ENCODE peak calls at places on chromosomes 11 and 22, in nine cellular contexts. X, Q, V, B, H, O, I, C and P are unnamed samples. For H3K4me1, the result is how much of the 10 kb centered on the place peaks cover.

GRCh38 chr11:35144103-35144741 is 5.3 kb downstream of the CD44 start:
- DNase-seq in X (no peak), B (peak), C (peak), V (peak), I (no peak), H (no peak), O (peak), Q (no peak), P (peak)

GRCh38 chr11:77172666-77172982 is 44.6 kb downstream of the MYO7A start:
- DNase-seq in V (no peak), I (no peak), X (no peak), B (no peak), H (no peak), Q (no peak), C (no peak), O (peak), P (no peak)

GRCh38 chr22:44758354-44758969 is 6.1 kb downstream of the ARHGAP8 start:
- DNase-seq in H (no peak), I (no peak), V (no peak), X (no peak), Q (no peak), O (peak), B (no peak), C (no peak), P (peak)

GRCh38 chr11:75768112-75768908 is at the start of gene DGAT2:
- DNase-seq in X (peak), O (peak), H (peak), B (peak), V (peak), C (peak), Q (peak), I (peak), P (peak)

GRCh38 chr11:133945087-133945974 is 11.4 kb downstream of the IGSF9B start:
- DNase-seq in C (no peak), I (no peak), B (peak), Q (no peak), V (no peak), X (peak), O (peak), H (no peak), P (no peak)

GRCh38 chr11:57480409-57481137 is 20.2 kb downstream of the RTN4RL2 start:
- DNase-seq in Q (no peak), B (no peak), V (peak), I (no peak), O (peak), X (peak), C (peak), H (no peak), P (peak)

GRCh38 chr22:30351226-30351625 is 5.5 kb downstream of the SF3A1 start:
- DNase-seq in O (no peak), C (no peak), B (no peak), V (no peak), X (no peak), Q (no peak), I (no peak), H (no peak), P (no peak)

GRCh38 chr11:28108909-28109308 is 721 bp downstream of the METTL15 start:
- DNase-seq in I (no peak), O (peak), X (no peak), V (no peak), B (no peak), Q (no peak), C (no peak), H (no peak), P (no peak)

GRCh38 chr11:83219095-83219494 is 25.6 kb downstream of the ANKRD42 start:
- DNase-seq in C (no peak), B (no peak), O (no peak), X (no peak), H (no peak), I (no peak), Q (no peak), V (no peak), P (no peak)

GRCh38 chr11:68840661-68841653 is 759 bp downstream of the CPT1A start:
- DNase-seq in X (peak), O (peak), B (no peak), H (no peak), V (peak), I (no peak), Q (no peak), C (peak), P (peak)

GRCh38 chr11:15101072-15101701 is 13.5 kb upstream of the INSC start:
- DNase-seq in C (peak), O (peak), Q (peak), V (peak), H (no peak), X (peak), I (no peak), B (no peak), P (peak)

GRCh38 chr11:89361738-89362137 is 129.4 kb downstream of the NOX4 start:
- DNase-seq in Q (no peak), O (no peak), B (no peak), X (no peak), I (no peak), C (no peak), V (no peak), H (no peak), P (no peak)

GRCh38 chr22:42919199-42919598 is 62.1 kb upstream of the ARFGAP3 start:
- DNase-seq in X (no peak), I (no peak), C (no peak), H (no peak), V (no peak), Q (peak), B (no peak), O (peak), P (no peak)

GRCh38 chr11:16775604-16776283 is 37.3 kb downstream of the C11orf58 start:
- DNase-seq in I (no peak), V (no peak), O (no peak), B (no peak), X (no peak), H (no peak), Q (no peak), C (no peak), P (no peak)

GRCh38 chr11:108069947-108070346 is 51.4 kb upstream of the ACAT1 start:
- DNase-seq in B (no peak), O (peak), Q (no peak), I (no peak), C (no peak), X (no peak), V (no peak), H (no peak), P (peak)

GRCh38 chr11:124739479-124740276 is at the start of gene NRGN:
- DNase-seq in H (peak), Q (peak), C (peak), X (peak), I (peak), V (peak), O (peak), B (peak), P (peak)

GRCh38 chr22:19785461-19786263 is 25.1 kb downstream of the TBX1 start:
- DNase-seq in H (peak), X (no peak), C (no peak), I (no peak), V (no peak), O (no peak), Q (no peak), B (no peak), P (no peak)

GRCh38 chr22:38452373-38453064 is 2.5 kb downstream of the KCNJ4 start:
- DNase-seq in I (no peak), X (no peak), V (no peak), B (no peak), O (peak), C (no peak), Q (no peak), H (no peak), P (no peak)

GRCh38 chr11:86592047-86592564 is 80.3 kb downstream of the ME3 start:
- DNase-seq in V (no peak), X (no peak), O (peak), C (no peak), B (no peak), I (no peak), Q (no peak), H (no peak), P (no peak)

GRCh38 chr11:134355656-134356055 is 23.9 kb downstream of the GLB1L2 start:
- DNase-seq in B (no peak), X (no peak), V (no peak), Q (no peak), C (no peak), H (no peak), O (no peak), I (peak), P (no peak)

GRCh38 chr11:111975076-111975806 is 38.1 kb downstream of the DIXDC1 start:
- DNase-seq in Q (no peak), X (no peak), H (no peak), V (peak), I (no peak), C (no peak), B (no peak), O (peak), P (peak)

GRCh38 chr22:36659762-36660509 is 43.6 kb downstream of the CACNG2 start:
- DNase-seq in H (peak), Q (peak), V (peak), X (peak), B (no peak), C (peak), O (peak), I (peak), P (peak)

GRCh38 chr11:69394234-69394891 is 87.1 kb upstream of the LINC01488 start:
- DNase-seq in X (no peak), O (no peak), H (peak), I (no peak), V (no peak), C (no peak), Q (no peak), B (no peak), P (no peak)

GRCh38 chr11:100629671-100630070 is 57.4 kb upstream of the ARHGAP42 start:
- DNase-seq in V (no peak), H (no peak), O (no peak), X (no peak), B (no peak), Q (no peak), C (no peak), I (no peak), P (peak)

GRCh38 chr11:117589024-117589423 is 208.0 kb downstream of the DSCAML1 start:
- DNase-seq in X (no peak), O (no peak), C (no peak), B (no peak), I (peak), V (no peak), Q (no peak), H (no peak), P (no peak)

GRCh38 chr22:30813936-30814335 is 119.3 kb downstream of the OSBP2 start:
- DNase-seq in V (no peak), H (no peak), Q (no peak), C (no peak), X (no peak), O (no peak), I (no peak), B (no peak), P (no peak)

GRCh38 chr11:83827940-83828554 is 541.9 kb upstream of the CCDC90B start:
- DNase-seq in C (no peak), O (peak), X (no peak), V (no peak), Q (peak), B (no peak), H (no peak), I (no peak), P (peak)

GRCh38 chr11:69640995-69641581 is at the start of gene CCND1:
- DNase-seq in O (peak), I (peak), B (no peak), X (peak), C (peak), Q (peak), V (peak), H (peak), P (peak)

GRCh38 chr11:81700061-81700460 is 1033.6 kb downstream of the FAM181B start:
- DNase-seq in I (no peak), O (peak), H (no peak), B (no peak), V (no peak), X (no peak), Q (no peak), C (no peak), P (no peak)

GRCh38 chr11:120995184-120995583 is 28.7 kb upstream of the TBCEL start:
- DNase-seq in Q (no peak), X (no peak), O (no peak), I (no peak), H (no peak), V (no peak), C (no peak), B (no peak), P (no peak)

GRCh38 chr11:65611758-65612603 is 2.0 kb downstream of the MAP3K11 start:
- DNase-seq in O (peak), I (no peak), X (no peak), B (no peak), Q (no peak), C (no peak), V (no peak), H (no peak), P (no peak)

GRCh38 chr11:43517518-43517917 is 158.8 kb downstream of the TTC17 start:
- DNase-seq in Q (no peak), O (peak), H (no peak), I (no peak), X (no peak), B (no peak), V (no peak), C (no peak), P (no peak)

GRCh38 chr11:72614381-72614780 is 59.8 kb downstream of the PDE2A start:
- DNase-seq in O (no peak), C (no peak), Q (no peak), H (no peak), X (no peak), I (no peak), B (no peak), V (no peak), P (no peak)

GRCh38 chr22:39463277-39463676 is 6.5 kb downstream of the MGAT3 start:
- DNase-seq in H (no peak), O (no peak), I (no peak), X (no peak), C (no peak), B (no peak), Q (no peak), V (no peak), P (no peak)
- H3K4me1 ChIP-seq in H (under half), O (under half), I (under half), X (under half), C (under half), B (under half), Q (under half), V (under half), P (under half)

GRCh38 chr22:49515486-49515885 is 312.2 kb downstream of the BRD1 start:
- DNase-seq in X (no peak), C (no peak), B (no peak), H (no peak), Q (no peak), V (no peak), O (no peak), I (no peak), P (no peak)

GRCh38 chr22:49514656-49515055 is 313.0 kb downstream of the BRD1 start:
- DNase-seq in B (no peak), C (no peak), X (no peak), I (no peak), H (no peak), O (no peak), Q (no peak), V (no peak), P (no peak)

GRCh38 chr22:49514211-49514610 is 313.5 kb downstream of the BRD1 start:
- DNase-seq in O (no peak), C (no peak), V (no peak), H (no peak), B (no peak), X (no peak), Q (no peak), I (no peak), P (no peak)

GRCh38 chr22:49512471-49512870 is 315.2 kb downstream of the BRD1 start:
- DNase-seq in I (no peak), X (no peak), H (no peak), O (no peak), V (no peak), Q (no peak), C (no peak), B (no peak), P (no peak)

GRCh38 chr22:49513358-49513851 is 314.3 kb downstream of the BRD1 start:
- DNase-seq in O (no peak), X (no peak), C (no peak), Q (no peak), B (no peak), H (no peak), I (no peak), V (no peak), P (no peak)
- H3K27ac ChIP-seq in O (no peak), X (no peak), C (no peak), Q (no peak), B (no peak), H (no peak), I (no peak), V (no peak), P (no peak)

GRCh38 chr11:67282876-67283371 is 6.2 kb upstream of the ANKRD13D start:
- DNase-seq in O (no peak), Q (no peak), X (peak), V (no peak), C (no peak), I (no peak), H (no peak), B (no peak), P (no peak)

GRCh38 chr11:67280791-67281551 is 8.1 kb upstream of the ANKRD13D start:
- DNase-seq in B (no peak), V (no peak), Q (no peak), C (peak), H (peak), O (no peak), I (no peak), X (peak), P (no peak)

GRCh38 chr11:67282155-67282875 is 6.8 kb upstream of the ANKRD13D start:
- DNase-seq in O (no peak), C (peak), B (no peak), V (no peak), Q (no peak), I (no peak), X (peak), H (peak), P (no peak)

GRCh38 chr11:67280341-67280790 is 8.7 kb upstream of the ANKRD13D start:
- DNase-seq in B (no peak), H (no peak), X (peak), Q (no peak), V (no peak), O (no peak), C (peak), I (no peak), P (no peak)

DNA sequence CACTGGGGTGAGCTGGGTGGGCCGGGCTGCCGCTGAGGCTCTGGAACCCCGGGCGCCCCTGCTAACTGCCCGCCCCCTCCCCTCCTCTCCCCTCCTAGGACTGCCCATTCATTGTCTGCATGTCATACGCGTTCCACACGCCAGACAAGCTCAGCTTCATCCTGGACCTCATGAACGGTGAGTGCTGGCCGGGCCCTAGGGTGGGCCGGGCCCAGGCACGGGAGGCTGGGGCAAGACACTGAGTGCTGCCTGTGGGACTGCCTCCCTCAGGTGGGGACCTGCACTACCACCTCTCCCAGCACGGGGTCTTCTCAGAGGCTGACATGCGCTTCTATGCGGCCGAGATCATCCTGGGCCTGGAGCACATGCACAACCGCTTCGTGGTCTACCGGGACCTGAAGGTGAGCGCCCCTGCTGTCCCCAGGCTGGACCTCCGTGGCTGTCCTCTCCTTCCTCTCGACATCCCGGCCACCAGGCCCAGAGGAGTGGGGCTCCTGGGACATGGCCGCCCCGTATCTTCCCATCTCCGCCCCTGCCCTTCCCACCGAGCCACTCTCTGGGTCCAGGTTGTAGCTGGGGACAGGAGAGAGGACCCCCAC is 7.5 kb upstream of the ANKRD13D start:
- DNase-seq in H (peak), X (peak), C (peak), B (no peak), I (no peak), V (peak), O (no peak), Q (no peak), P (no peak)
- H3K4me1 ChIP-seq in H (under half), X (under half), C (under half), B (half or more), I (under half), V (under half), O (under half), Q (under half), P (under half)

GRCh38 chr11:8867035-8867434 is 44.0 kb upstream of the AKIP1 start:
- DNase-seq in H (no peak), O (peak), C (no peak), V (no peak), Q (no peak), B (no peak), I (no peak), X (no peak), P (peak)

GRCh38 chr11:8863838-8864237 is 47.2 kb upstream of the AKIP1 start:
- DNase-seq in I (no peak), H (no peak), O (peak), X (no peak), V (no peak), Q (no peak), C (no peak), B (no peak), P (no peak)

GRCh38 chr11:8867856-8868705 is 42.9 kb upstream of the AKIP1 start:
- DNase-seq in I (no peak), B (no peak), X (no peak), C (no peak), O (peak), Q (no peak), V (no peak), H (no peak), P (no peak)

GRCh38 chr11:8870461-8871282 is 40.3 kb upstream of the AKIP1 start:
- DNase-seq in C (peak), Q (peak), X (peak), B (no peak), H (peak), I (peak), V (peak), O (peak), P (peak)

DNA sequence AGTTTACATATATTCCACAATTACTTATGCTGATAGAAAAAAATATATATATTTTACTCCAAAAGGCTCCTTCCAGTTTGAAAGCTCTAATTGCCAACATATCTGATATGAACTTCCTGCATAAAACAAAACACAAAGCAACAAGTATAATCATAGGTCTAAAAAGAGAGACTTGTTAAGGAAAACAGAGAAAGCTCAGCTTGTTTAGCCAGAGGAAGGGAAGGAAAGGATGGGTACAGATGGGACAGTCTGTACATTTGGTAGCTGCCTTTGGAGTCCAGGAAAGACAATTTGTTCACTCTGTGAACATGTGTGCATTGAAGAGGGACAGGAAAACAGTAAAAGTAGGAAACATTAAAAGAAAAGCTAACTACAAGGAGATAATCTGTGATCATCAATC is 45.7 kb upstream of the AKIP1 start:
- DNase-seq in B (no peak), X (no peak), C (no peak), H (no peak), V (no peak), I (no peak), Q (no peak), O (no peak), P (no peak)
- H3K27ac ChIP-seq in B (no peak), X (no peak), C (peak), H (peak), V (no peak), I (no peak), Q (no peak), O (no peak), P (no peak)

GRCh38 chr11:46537851-46538295 is 56.0 kb downstream of the AMBRA1 start:
- DNase-seq in I (no peak), X (peak), B (peak), Q (peak), V (peak), C (peak), H (no peak), O (peak), P (peak)
- H3K4me1 ChIP-seq in I (under half), X (under half), B (under half), Q (under half), V (under half), C (under half), H (under half), O (under half), P (under half)